ENCODE peak calls at places on chromosomes 7 and 10, in seven cellular contexts. O is AG04450, L is bronchial epithelial cell, A is stomach, W is GM06990, F is SJSA1, U is pancreas. Y is an unnamed sample.

GRCh38 chr10:91137822-91138221 is 82.6 kb upstream of the PCGF5 start:
- DNase-seq in O (no peak), L (peak; percentile 12), A (no peak), W (no peak), F (no peak), U (peak; percentile 36), Y (no peak)

GRCh38 chr7:149688836-149689590 is 84.4 kb downstream of the ZNF467 start:
- DNase-seq in O (no peak), L (no peak), A (no peak), W (no peak), F (no peak), U (no peak), Y (peak; percentile 67)

GRCh38 chr7:117071597-117071996 is 118.3 kb downstream of the ST7 start:
- DNase-seq in O (no peak), L (peak; percentile 33), A (no peak), W (no peak), F (no peak), U (no peak), Y (no peak)

GRCh38 chr7:55180821-55181542 is 162.2 kb downstream of the EGFR start:
- DNase-seq in O (no peak), L (no peak), A (peak; percentile 81), W (no peak), F (no peak), U (no peak), Y (no peak)

GRCh38 chr10:108070789-108071188 is 906.3 kb upstream of the SORCS1 start:
- DNase-seq in O (no peak), L (no peak), A (no peak), W (no peak), F (no peak), U (no peak), Y (no peak)

GRCh38 chr10:114682532-114682931 is 24.5 kb upstream of the ABLIM1 start:
- DNase-seq in O (no peak), L (no peak), A (no peak), W (no peak), F (no peak), U (no peak), Y (no peak)

GRCh38 chr7:6443372-6443941 is 4.3 kb downstream of the DAGLB start:
- DNase-seq in O (peak; percentile 65), L (peak; percentile 87), A (no peak), W (no peak), F (peak; percentile 88), U (no peak), Y (peak; percentile 95)

GRCh38 chr10:78688221-78688944 is 380.4 kb upstream of the ZMIZ1 start:
- DNase-seq in O (no peak), L (no peak), A (no peak), W (no peak), F (no peak), U (no peak), Y (no peak)

GRCh38 chr7:22346383-22347107 is 10.4 kb downstream of the RAPGEF5 start:
- DNase-seq in O (no peak), L (peak; percentile 97), A (no peak), W (no peak), F (no peak), U (no peak), Y (no peak)
- H3K4me3 ChIP-seq in O (no peak overlapping the region), L (no peak overlapping the region), A (no peak overlapping the region), W (no peak overlapping the region), F (no peak overlapping the region), U (no peak overlapping the region), Y (no peak overlapping the region)

DNA sequence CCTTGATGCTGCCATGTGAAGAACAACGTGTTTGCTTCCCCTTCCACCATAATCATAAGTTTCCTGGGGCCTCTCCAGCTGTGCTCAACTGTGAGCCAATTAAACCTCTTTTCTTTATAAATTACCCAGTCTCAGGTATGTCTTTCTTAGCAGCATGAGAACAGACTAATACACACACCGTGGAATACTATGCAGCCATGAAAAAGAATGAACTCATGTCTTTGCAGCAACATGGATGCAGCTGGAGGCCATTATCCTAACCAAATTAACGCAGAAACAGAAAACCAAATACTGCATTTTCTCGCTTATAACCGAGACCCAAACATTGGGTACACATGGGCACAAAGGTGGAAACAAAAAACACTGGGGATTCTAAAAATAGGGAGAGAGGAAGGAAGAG is 286.7 kb upstream of the MINDY3 start:
- DNase-seq in O (no peak), L (no peak), A (no peak), W (no peak), F (no peak), U (no peak), Y (no peak)
- H3K4me3 ChIP-seq in O (no peak overlapping the region), L (no peak overlapping the region), A (no peak overlapping the region), W (no peak overlapping the region), F (no peak overlapping the region), U (no peak overlapping the region), Y (no peak overlapping the region)

GRCh38 chr10:131677671-131678070 is 223.1 kb upstream of the PPP2R2D start:
- DNase-seq in O (no peak), L (no peak), A (no peak), W (no peak), F (no peak), U (no peak), Y (no peak)

GRCh38 chr10:131676046-131676445 is 224.8 kb upstream of the PPP2R2D start:
- DNase-seq in O (no peak), L (no peak), A (no peak), W (no peak), F (no peak), U (no peak), Y (no peak)

GRCh38 chr10:131676448-131676847 is 224.4 kb upstream of the PPP2R2D start:
- DNase-seq in O (no peak), L (no peak), A (no peak), W (no peak), F (no peak), U (no peak), Y (no peak)

GRCh38 chr10:131678171-131678570 is 222.6 kb upstream of the PPP2R2D start:
- DNase-seq in O (no peak), L (no peak), A (no peak), W (no peak), F (no peak), U (no peak), Y (no peak)

DNA sequence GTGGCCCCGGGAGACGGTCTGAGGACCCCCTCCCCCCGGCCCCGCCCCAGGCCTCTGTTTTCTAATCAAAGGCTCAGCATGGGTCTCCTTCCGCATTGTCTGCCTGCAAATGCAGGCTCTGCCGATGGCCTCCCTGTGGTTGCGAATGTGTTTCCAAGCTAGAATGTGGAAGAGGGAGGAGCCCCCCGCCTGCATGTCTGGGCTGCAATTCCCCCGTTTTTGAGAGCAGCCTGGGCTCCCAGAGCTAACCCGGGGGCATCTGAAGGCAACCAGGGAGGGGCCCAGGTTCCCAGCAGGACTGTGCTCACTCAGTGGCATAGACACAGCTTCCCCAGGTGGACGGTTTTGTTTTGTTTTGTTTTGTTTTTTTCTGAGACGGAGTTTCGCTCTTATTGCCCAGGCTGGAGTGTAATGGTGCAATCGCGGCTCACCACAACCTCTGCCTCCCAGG is 223.8 kb upstream of the PPP2R2D start:
- DNase-seq in O (no peak), L (no peak), A (no peak), W (no peak), F (no peak), U (no peak), Y (no peak)
- H3K4me3 ChIP-seq in O (no peak overlapping the region), L (no peak overlapping the region), A (no peak overlapping the region), W (no peak overlapping the region), F (no peak overlapping the region), U (no peak overlapping the region), Y (no peak overlapping the region)

DNA sequence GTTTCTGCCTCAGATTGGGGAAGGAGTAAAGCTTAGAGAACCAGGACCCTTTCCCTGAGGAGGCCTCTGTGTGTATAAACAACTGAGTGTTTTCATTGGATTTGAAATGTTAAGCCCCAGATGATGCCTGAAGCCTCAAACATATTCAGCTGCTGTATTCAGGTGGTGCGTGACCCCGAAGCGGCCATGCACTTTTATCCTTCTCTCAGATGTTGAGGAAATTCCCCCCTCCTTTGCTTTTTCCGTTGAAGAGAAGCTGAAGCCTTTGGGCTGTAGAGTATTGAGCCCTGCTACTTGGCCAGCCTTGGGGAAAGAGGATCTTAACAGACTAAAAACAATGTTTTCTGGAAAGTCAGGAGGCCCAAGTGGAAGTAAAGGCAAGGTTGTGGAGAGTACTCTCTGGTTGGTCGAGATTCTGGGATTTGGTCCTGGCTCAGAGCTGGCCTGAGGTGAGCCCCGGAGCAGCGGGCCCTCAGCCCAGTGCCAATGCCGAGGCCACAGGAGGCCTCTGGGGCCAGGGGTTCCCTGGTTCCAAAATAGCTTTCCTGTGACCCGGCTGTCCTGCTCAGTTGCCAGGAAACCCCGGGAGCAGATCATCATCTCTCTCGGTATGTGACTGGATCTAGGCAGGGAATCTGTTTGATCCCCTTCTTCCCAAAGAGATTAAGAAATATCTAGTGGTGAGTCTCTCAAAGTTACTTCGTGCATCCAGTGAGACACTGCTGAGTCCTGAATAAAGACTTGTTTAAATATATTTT is 22.5 kb downstream of the FKBP6 start:
- DNase-seq in O (no peak), L (no peak), A (no peak), W (no peak), F (no peak), U (no peak), Y (no peak)
- H3K4me3 ChIP-seq in O (no peak overlapping the region), L (no peak overlapping the region), A (no peak overlapping the region), W (no peak overlapping the region), F (no peak overlapping the region), U (no peak overlapping the region), Y (no peak overlapping the region)

GRCh38 chr7:33932832-33933468 is 27.6 kb downstream of the BMPER start:
- DNase-seq in O (peak; percentile 61), L (peak; percentile 82), A (peak; percentile 84), W (peak; percentile 8), F (peak; percentile 77), U (peak; percentile 86), Y (peak; percentile 97)
- H3K4me3 ChIP-seq in O (no peak overlapping the region), L (no peak overlapping the region), A (peak overlapping the region; percentile 29), W (no peak overlapping the region), F (no peak overlapping the region), U (no peak overlapping the region), Y (peak overlapping the region; percentile 43)

DNA sequence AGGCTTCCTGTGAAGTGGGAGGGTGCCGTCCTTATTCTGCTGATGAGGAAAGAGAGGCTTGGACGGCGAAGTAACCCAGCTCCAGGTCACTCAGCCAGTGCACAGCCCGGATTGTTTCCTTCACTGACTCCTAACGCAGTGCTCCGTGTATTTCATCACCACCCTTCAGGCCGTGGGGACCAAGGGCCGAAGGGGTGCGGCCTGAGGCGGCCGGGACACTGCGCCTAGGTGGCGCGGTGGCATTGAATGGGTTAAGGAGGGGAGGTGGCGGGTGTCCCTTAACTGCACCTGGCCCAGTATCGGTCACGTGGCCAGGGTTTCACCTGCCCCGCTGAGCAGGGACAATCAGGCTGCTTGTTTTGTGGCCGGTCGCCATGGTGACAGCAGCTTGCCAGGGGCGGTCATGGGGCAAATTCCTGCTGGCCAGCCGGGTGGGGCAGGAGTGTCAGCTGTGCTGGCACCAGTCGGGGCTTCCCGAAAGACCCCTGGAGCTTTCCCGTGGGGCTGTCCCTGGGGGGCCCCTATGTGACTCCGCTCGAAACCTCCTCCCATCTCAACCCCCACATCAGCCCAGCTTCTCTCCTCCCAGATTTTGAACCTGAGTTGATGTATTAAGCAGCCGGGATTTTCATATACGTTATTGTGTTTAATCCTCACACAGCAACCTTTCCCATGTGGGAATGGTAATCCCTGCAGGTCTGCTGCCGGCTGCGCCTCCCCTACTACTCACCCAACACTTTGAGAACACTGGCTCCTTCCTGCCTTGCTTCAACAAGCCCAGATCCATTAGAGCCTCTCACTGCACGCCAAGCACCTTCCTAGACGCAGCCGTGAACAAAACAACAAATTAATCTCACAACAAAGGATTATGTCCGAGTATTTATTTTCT is 4.4 kb upstream of the ABHD11 start:
- DNase-seq in O (no peak), L (peak; percentile 27), A (peak; percentile 96), W (peak; percentile 34), F (no peak), U (peak; percentile 99), Y (no peak)
- H3K4me3 ChIP-seq in O (no peak overlapping the region), L (no peak overlapping the region), A (no peak overlapping the region), W (no peak overlapping the region), F (no peak overlapping the region), U (peak overlapping the region; percentile 6), Y (no peak overlapping the region)